ENCODE peak calls at places on chromosomes 6 and 20, in six cellular contexts. One of them, this sample, is unnamed.

GRCh38 chr6:77448546-77448945 is 14.7 kb downstream of the HTR1B start:
- DNase-seq in neuronal stem cell: no peak
- DNase-seq in body of pancreas: no peak
- DNase-seq in RPMI8226: no peak
- DNase-seq in fibroblast of lung: no peak
- DNase-seq in HS-27A: no peak
- DNase-seq in this sample: no peak

GRCh38 chr6:33075568-33076405 is at the start of gene HLA-DPB1:
- DNase-seq in fibroblast of lung: peak; percentile 51
- DNase-seq in HS-27A: no peak
- DNase-seq in body of pancreas: no peak
- DNase-seq in neuronal stem cell: peak; percentile 33
- DNase-seq in RPMI8226: peak; percentile 26
- DNase-seq in this sample: no peak

GRCh38 chr6:12815884-12816600 is 99.5 kb downstream of the PHACTR1 start:
- DNase-seq in body of pancreas: no peak
- DNase-seq in RPMI8226: no peak
- DNase-seq in neuronal stem cell: no peak
- DNase-seq in fibroblast of lung: no peak
- DNase-seq in HS-27A: no peak
- DNase-seq in this sample: no peak

GRCh38 chr6:56959938-56960337 is 5.0 kb downstream of the BEND6 start:
- DNase-seq in neuronal stem cell: no peak
- DNase-seq in HS-27A: no peak
- DNase-seq in body of pancreas: no peak
- DNase-seq in fibroblast of lung: peak; percentile 83
- DNase-seq in RPMI8226: no peak
- DNase-seq in this sample: no peak

GRCh38 chr6:139784222-139784769 is 409.8 kb upstream of the CITED2 start:
- DNase-seq in body of pancreas: no peak
- DNase-seq in fibroblast of lung: peak; percentile 15
- DNase-seq in HS-27A: no peak
- DNase-seq in RPMI8226: no peak
- DNase-seq in neuronal stem cell: no peak
- DNase-seq in this sample: no peak

GRCh38 chr6:53216301-53216700 is 67.7 kb upstream of the GCM1 start:
- DNase-seq in body of pancreas: no peak
- DNase-seq in RPMI8226: no peak
- DNase-seq in HS-27A: no peak
- DNase-seq in neuronal stem cell: no peak
- DNase-seq in fibroblast of lung: no peak
- DNase-seq in this sample: no peak

GRCh38 chr20:50219520-50220086 is 29.0 kb downstream of the CEBPB start:
- DNase-seq in HS-27A: no peak
- DNase-seq in neuronal stem cell: no peak
- DNase-seq in RPMI8226: no peak
- DNase-seq in body of pancreas: no peak
- DNase-seq in fibroblast of lung: no peak
- DNase-seq in this sample: no peak

GRCh38 chr20:8562356-8562755 is 430.3 kb downstream of the PLCB1 start:
- DNase-seq in fibroblast of lung: no peak
- DNase-seq in body of pancreas: no peak
- DNase-seq in neuronal stem cell: no peak
- DNase-seq in HS-27A: no peak
- DNase-seq in RPMI8226: no peak
- DNase-seq in this sample: no peak

GRCh38 chr6:130810307-130811030 is 16.7 kb upstream of the SMLR1 start:
- DNase-seq in HS-27A: no peak
- DNase-seq in neuronal stem cell: no peak
- DNase-seq in fibroblast of lung: peak; percentile 46
- DNase-seq in RPMI8226: no peak
- DNase-seq in body of pancreas: no peak
- DNase-seq in this sample: no peak

GRCh38 chr6:40922281-40922680 is 116.7 kb downstream of the UNC5CL start:
- DNase-seq in body of pancreas: no peak
- DNase-seq in neuronal stem cell: no peak
- DNase-seq in fibroblast of lung: peak; percentile 10
- DNase-seq in HS-27A: no peak
- DNase-seq in RPMI8226: peak; percentile 28
- DNase-seq in this sample: no peak

GRCh38 chr6:81816387-81816786 is 63.9 kb upstream of the TENT5A start:
- DNase-seq in neuronal stem cell: no peak
- DNase-seq in body of pancreas: no peak
- DNase-seq in fibroblast of lung: no peak
- DNase-seq in RPMI8226: no peak
- DNase-seq in HS-27A: no peak
- DNase-seq in this sample: no peak

GRCh38 chr6:28948782-28949486 is 25.1 kb upstream of the TRIM27 start:
- DNase-seq in RPMI8226: no peak
- DNase-seq in neuronal stem cell: no peak
- DNase-seq in fibroblast of lung: no peak
- DNase-seq in body of pancreas: no peak
- DNase-seq in HS-27A: no peak
- DNase-seq in this sample: no peak

This sample was measured in mesothelial cell of epicardium.